ENCODE peak calls at places on chromosomes 3 and 15, in five cellular contexts. Z, D, T, B and I are unnamed samples.

GRCh38 chr15:57376695-57377477 is 581 bp downstream of the CGNL1 start:
- DNase-seq in Z (no peak), D (no peak), T (peak; percentile 59), B (no peak), I (peak; percentile 58)

GRCh38 chr15:58438956-58439355 is 7.2 kb downstream of the LIPC start:
- DNase-seq in Z (no peak), D (peak; percentile 64), T (peak; percentile 23), B (no peak), I (no peak)

GRCh38 chr3:42667523-42668402 is 14.3 kb downstream of the ZBTB47 start:
- DNase-seq in Z (no peak), D (no peak), T (no peak), B (no peak), I (no peak)

GRCh38 chr15:78415284-78415683 is 22.7 kb upstream of the IREB2 start:
- DNase-seq in Z (no peak), D (no peak), T (no peak), B (no peak), I (no peak)

GRCh38 chr3:45545476-45545875 is 49.1 kb upstream of the LIMD1 start:
- DNase-seq in Z (no peak), D (no peak), T (no peak), B (no peak), I (no peak)

GRCh38 chr15:75720297-75720696 is 7.6 kb upstream of the CSPG4 start:
- DNase-seq in Z (no peak), D (no peak), T (no peak), B (no peak), I (no peak)

GRCh38 chr3:97882975-97883598 is 61.3 kb downstream of the CRYBG3 start:
- DNase-seq in Z (no peak), D (peak; percentile 20), T (no peak), B (peak; percentile 15), I (no peak)

GRCh38 chr3:57436195-57436761 is 107.9 kb downstream of the DNAH12 start:
- DNase-seq in Z (no peak), D (no peak), T (no peak), B (no peak), I (no peak)

GRCh38 chr3:106428565-106428994 is 559.8 kb upstream of the CBLB start:
- DNase-seq in Z (no peak), D (peak; percentile 64), T (no peak), B (peak; percentile 74), I (no peak)

GRCh38 chr15:64247906-64248541 is 85.2 kb upstream of the PPIB start:
- DNase-seq in Z (peak; percentile 63), D (peak; percentile 45), T (no peak), B (peak; percentile 62), I (peak; percentile 26)

GRCh38 chr3:123153124-123153523 is 48.6 kb upstream of the SEC22A start:
- DNase-seq in Z (peak; percentile 26), D (no peak), T (no peak), B (no peak), I (no peak)

GRCh38 chr3:64327039-64327804 is 102.0 kb upstream of the PRICKLE2 start:
- DNase-seq in Z (no peak), D (no peak), T (no peak), B (no peak), I (no peak)

GRCh38 chr3:3772920-3773319 is 26.3 kb upstream of the LRRN1 start:
- DNase-seq in Z (no peak), D (no peak), T (no peak), B (no peak), I (no peak)

GRCh38 chr15:82539690-82540054 is 585 bp downstream of the RPS17 start:
- DNase-seq in Z (no peak), D (no peak), T (peak; percentile 21), B (no peak), I (no peak)

GRCh38 chr3:119831022-119831421 is 49.1 kb downstream of the NR1I2 start:
- DNase-seq in Z (no peak), D (no peak), T (no peak), B (no peak), I (no peak)

GRCh38 chr3:127389913-127390312 is 102.1 kb upstream of the PRR20G start:
- DNase-seq in Z (no peak), D (no peak), T (no peak), B (no peak), I (no peak)

GRCh38 chr15:62821384-62822131 is 221.0 kb upstream of the TPM1 start:
- DNase-seq in Z (no peak), D (no peak), T (no peak), B (no peak), I (no peak)